ENCODE peak calls at places on chromosome 19, in nine cellular contexts. X is foreskin fibroblast, B is H9, Y is heart right ventricle, G is AG04449, R is OCI-LY7, E is colonic mucosa, H is transverse colon, U is MCF 10A. O is an unnamed sample.

GRCh38 chr19:46270521-46271256 is 26.2 kb upstream of the HIF3A start:
- DNase-seq in X (no peak), B (no peak), Y (no peak), G (no peak), R (no peak), E (no peak), H (no peak), U (no peak), O (no peak)

GRCh38 chr19:1618157-1619093 is 13.2 kb upstream of the UQCR11 start:
- DNase-seq in X (peak; percentile 10), B (peak; percentile 83), Y (no peak), G (no peak), R (peak; percentile 64), E (peak; percentile 51), H (peak; percentile 60), U (peak; percentile 47), O (no peak)

GRCh38 chr19:18112989-18113478 is 15.5 kb downstream of the MAST3 start:
- DNase-seq in X (peak; percentile 65), B (peak; percentile 87), Y (peak; percentile 88), G (no peak), R (peak; percentile 81), E (peak; percentile 96), H (peak; percentile 91), U (peak; percentile 93), O (peak; percentile 87)

GRCh38 chr19:6375411-6376010 is at the start of gene PSPN:
- DNase-seq in X (no peak), B (no peak), Y (no peak), G (no peak), R (no peak), E (no peak), H (no peak), U (no peak), O (no peak)

GRCh38 chr19:55345818-55346724 is 6.4 kb downstream of the KMT5C start:
- DNase-seq in X (no peak), B (no peak), Y (peak; percentile 61), G (no peak), R (no peak), E (peak; percentile 82), H (peak; percentile 72), U (peak; percentile 74), O (no peak)

GRCh38 chr19:46494936-46495788 is 505 bp downstream of the PNMA8B start:
- DNase-seq in X (no peak), B (peak; percentile 46), Y (no peak), G (no peak), R (no peak), E (no peak), H (no peak), U (no peak), O (no peak)

GRCh38 chr19:52336117-52336811 is at the start of gene ZNF610:
- DNase-seq in X (peak; percentile 79), B (peak; percentile 88), Y (peak; percentile 94), G (peak; percentile 7), R (peak; percentile 70), E (peak; percentile 92), H (peak; percentile 89), U (no peak), O (peak; percentile 89)

GRCh38 chr19:6233051-6233826 is 46.5 kb downstream of the MLLT1 start:
- DNase-seq in X (peak; percentile 20), B (no peak), Y (peak; percentile 81), G (no peak), R (no peak), E (no peak), H (no peak), U (peak; percentile 71), O (no peak)

GRCh38 chr19:40530091-40530901 is 46.4 kb upstream of the SHKBP1 start:
- DNase-seq in X (no peak), B (peak; percentile 63), Y (peak; percentile 32), G (no peak), R (peak; percentile 42), E (peak; percentile 28), H (no peak), U (no peak), O (peak; percentile 62)

GRCh38 chr19:23795462-23795861 is 36.8 kb upstream of the ZNF681 start:
- DNase-seq in X (no peak), B (no peak), Y (no peak), G (no peak), R (no peak), E (no peak), H (no peak), U (no peak), O (no peak)

GRCh38 chr19:13150187-13150918 is at the start of the genes IER2 and STX10:
- DNase-seq in X (peak; percentile 97), B (peak; percentile 94), Y (peak; percentile 94), G (no peak), R (peak; percentile 94), E (peak; percentile 96), H (peak; percentile 96), U (peak; percentile 97), O (peak; percentile 85)

GRCh38 chr19:6273701-6274601 is 5.8 kb downstream of the MLLT1 start:
- DNase-seq in X (peak; percentile 95), B (no peak), Y (peak; percentile 80), G (no peak), R (no peak), E (peak; percentile 60), H (peak; percentile 64), U (peak; percentile 97), O (no peak)

GRCh38 chr19:2040647-2041435 is 10.2 kb downstream of the MKNK2 start:
- DNase-seq in X (no peak), B (no peak), Y (no peak), G (no peak), R (no peak), E (no peak), H (no peak), U (no peak), O (no peak)

GRCh38 chr19:18113827-18114226 is 16.2 kb downstream of the MAST3 start:
- DNase-seq in X (no peak), B (no peak), Y (no peak), G (no peak), R (no peak), E (no peak), H (no peak), U (no peak), O (no peak)

GRCh38 chr19:36771275-36772231 is 1.1 kb downstream of the ZNF850 start:
- DNase-seq in X (peak; percentile 65), B (peak; percentile 84), Y (peak; percentile 48), G (peak; percentile 42), R (peak; percentile 42), E (peak; percentile 62), H (peak; percentile 36), U (no peak), O (peak; percentile 14)

DNA sequence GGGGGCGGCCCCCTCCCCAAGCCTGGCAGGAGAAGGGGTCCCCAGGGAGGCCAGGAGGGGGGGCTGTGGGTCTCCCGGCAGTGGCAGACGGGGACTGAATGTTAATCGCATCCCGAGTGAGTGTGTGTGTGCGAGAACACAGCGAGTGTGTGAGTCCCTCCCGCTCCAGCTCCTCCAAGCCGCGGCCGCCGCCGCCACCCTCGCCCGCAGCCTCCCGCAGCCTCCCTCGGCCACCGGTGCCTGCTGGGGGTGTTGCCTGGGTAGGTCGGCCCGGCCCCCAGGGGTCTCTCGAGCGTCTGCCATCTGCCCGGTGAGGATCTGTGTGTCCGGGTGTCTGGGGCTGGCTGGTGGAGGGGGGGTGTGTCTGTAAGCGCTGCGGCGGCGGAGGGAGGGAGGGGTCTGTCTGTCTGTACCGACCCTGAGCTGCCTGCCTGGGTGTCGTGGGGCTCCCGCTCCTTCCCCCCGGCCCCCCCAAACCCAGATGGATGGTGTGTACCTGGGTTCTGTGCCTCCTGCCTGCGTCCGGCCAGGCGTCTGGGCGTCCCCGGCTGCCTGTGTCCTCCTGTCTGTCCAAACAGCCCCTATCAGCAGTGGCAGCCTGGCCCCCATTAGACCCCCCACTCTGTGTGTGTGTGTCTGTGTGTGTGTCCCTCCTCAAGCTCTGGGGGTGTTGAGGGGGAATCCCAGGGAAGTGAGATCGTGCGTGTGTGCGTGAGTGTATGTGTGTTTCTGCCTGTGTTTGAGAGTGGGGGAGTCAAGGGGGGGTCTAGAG is at the start of gene GRIN2D:
- DNase-seq in X (no peak), B (peak; percentile 64), Y (no peak), G (no peak), R (peak; percentile 18), E (no peak), H (peak; percentile 16), U (no peak), O (no peak)
- TF ChIP-seq CTCF in X (no peak), B (peak; percentile 29), Y (no peak), G (peak; percentile 11), R (peak; percentile 19), E (no peak), H (no peak), U (no peak), O (no peak)

GRCh38 chr19:10219678-10220077 is 11.5 kb downstream of the S1PR2 start:
- DNase-seq in X (peak; percentile 39), B (peak; percentile 79), Y (no peak), G (no peak), R (peak; percentile 84), E (no peak), H (no peak), U (peak; percentile 51), O (no peak)
- TF ChIP-seq CTCF in X (peak; percentile 41), B (peak; percentile 69), Y (no peak), G (peak; percentile 17), R (peak; percentile 83), E (no peak), H (no peak), U (no peak), O (peak; percentile 43)

DNA sequence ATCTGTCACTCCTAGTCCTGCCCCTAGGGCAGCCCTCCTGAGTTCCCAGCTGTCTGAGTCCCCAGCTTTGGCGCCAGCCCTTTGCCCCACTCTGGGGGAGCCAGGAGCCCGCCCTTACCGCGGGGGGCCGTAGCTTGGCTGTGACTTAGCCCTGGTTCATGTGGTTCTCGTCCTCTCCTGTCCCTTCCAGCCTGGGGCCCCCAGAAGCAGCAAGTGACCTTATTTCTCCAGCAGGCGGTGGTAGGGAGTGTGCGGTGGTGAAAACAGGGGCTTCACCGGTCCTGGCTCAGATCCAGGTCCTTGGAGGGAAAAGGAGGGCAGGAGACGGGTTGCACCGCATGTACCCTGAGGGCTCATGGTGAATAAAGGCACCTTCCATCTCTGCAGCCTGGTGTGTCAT is 7.9 kb downstream of the GIPC3 start:
- DNase-seq in X (no peak), B (peak; percentile 73), Y (no peak), G (no peak), R (no peak), E (no peak), H (no peak), U (no peak), O (no peak)
- TF ChIP-seq CTCF in X (no peak), B (peak; percentile 62), Y (no peak), G (no peak), R (no peak), E (no peak), H (no peak), U (no peak), O (no peak)

GRCh38 chr19:34237283-34237682 is 17.1 kb upstream of the GARRE1 start:
- DNase-seq in X (no peak), B (no peak), Y (no peak), G (no peak), R (no peak), E (no peak), H (no peak), U (no peak), O (no peak)

GRCh38 chr19:34243876-34244578 is 10.3 kb upstream of the GARRE1 start:
- DNase-seq in X (no peak), B (no peak), Y (no peak), G (no peak), R (no peak), E (no peak), H (no peak), U (no peak), O (no peak)

GRCh38 chr19:34237939-34238338 is 16.4 kb upstream of the GARRE1 start:
- DNase-seq in X (no peak), B (no peak), Y (no peak), G (no peak), R (no peak), E (no peak), H (no peak), U (no peak), O (no peak)

GRCh38 chr19:34244611-34245299 is 9.6 kb upstream of the GARRE1 start:
- DNase-seq in X (no peak), B (no peak), Y (peak; percentile 31), G (no peak), R (no peak), E (no peak), H (no peak), U (no peak), O (no peak)

GRCh38 chr19:34241513-34242337 is 12.6 kb upstream of the GARRE1 start:
- DNase-seq in X (no peak), B (peak; percentile 92), Y (no peak), G (no peak), R (peak; percentile 89), E (peak; percentile 65), H (peak; percentile 75), U (no peak), O (peak; percentile 40)
- TF ChIP-seq CTCF in X (peak; percentile 26), B (peak; percentile 85), Y (no peak), G (peak; percentile 22), R (peak; percentile 88), E (peak; percentile 26), H (peak; percentile 59), U (no peak), O (peak; percentile 71)